ENCODE peak calls at places on chromosomes 1 and 21, in eight cellular contexts. N, B, O, U, K, A, R and Z are unnamed samples.

GRCh38 chr21:41425954-41426655 is at the start of gene MX1:
- DNase-seq in B (peak), N (peak), A (peak), K (peak), R (peak), U (peak), O (peak), Z (no peak)

GRCh38 chr1:152907686-152908601 is at the start of gene IVL:
- DNase-seq in N (peak), A (no peak), K (no peak), U (no peak), R (no peak), O (peak), B (no peak), Z (no peak)

GRCh38 chr1:47934243-47934805 is 62.9 kb downstream of the TRABD2B start:
- DNase-seq in B (no peak), A (no peak), R (no peak), O (peak), K (no peak), U (no peak), N (peak), Z (peak)

GRCh38 chr21:15986277-15986676 is 256.5 kb downstream of the USP25 start:
- DNase-seq in U (no peak), N (no peak), R (no peak), A (no peak), B (no peak), O (peak), K (no peak), Z (no peak)

GRCh38 chr1:185846672-185847440 is 112.7 kb downstream of the HMCN1 start:
- DNase-seq in O (peak), R (no peak), K (no peak), A (no peak), B (no peak), U (no peak), N (peak), Z (no peak)

GRCh38 chr1:50622259-50622658 is 199.0 kb upstream of the DMRTA2 start:
- DNase-seq in R (no peak), U (no peak), N (no peak), O (no peak), B (no peak), A (no peak), K (no peak), Z (no peak)

GRCh38 chr21:41207401-41208388 is 39.7 kb downstream of the BACE2 start:
- DNase-seq in U (no peak), N (peak), A (no peak), K (peak), O (no peak), B (no peak), R (no peak), Z (no peak)

GRCh38 chr1:236167578-236167977 is 25.2 kb downstream of the GPR137B start:
- DNase-seq in N (no peak), A (no peak), U (no peak), B (no peak), K (no peak), R (no peak), O (no peak), Z (no peak)

GRCh38 chr1:247857069-247857985 is at the start of gene TRIM58:
- DNase-seq in N (no peak), B (peak), A (no peak), U (peak), O (no peak), R (peak), K (no peak), Z (no peak)

GRCh38 chr1:69827732-69828131 is 260.0 kb downstream of the LRRC7 start:
- DNase-seq in R (no peak), A (no peak), N (no peak), U (no peak), K (no peak), B (no peak), O (no peak), Z (no peak)

GRCh38 chr1:21655748-21656147 is 13.4 kb downstream of the RAP1GAP start:
- DNase-seq in N (peak), K (no peak), B (no peak), O (peak), U (no peak), R (no peak), A (no peak), Z (peak)

GRCh38 chr1:46581685-46582455 is 22.2 kb downstream of the MKNK1 start:
- DNase-seq in A (no peak), N (no peak), U (peak), R (no peak), K (no peak), O (peak), B (peak), Z (no peak)

GRCh38 chr1:180842890-180843289 is 69.8 kb upstream of the KIAA1614 start:
- DNase-seq in A (no peak), N (peak), B (no peak), O (no peak), R (no peak), U (no peak), K (peak), Z (no peak)

GRCh38 chr1:21919520-21919919 is 17.6 kb downstream of the HSPG2 start:
- DNase-seq in O (peak), K (no peak), U (no peak), B (no peak), A (no peak), N (peak), R (no peak), Z (peak)